ENCODE peak calls at places on chromosome 2, in ten cellular contexts. A, G, Z, H, Q, Y, S, T, B and R are unnamed samples.

GRCh38 chr2:24421668-24422067 is 61.3 kb upstream of the ITSN2 start:
- DNase-seq in H (peak; percentile 62), S (no peak), Q (peak; percentile 9), Y (peak; percentile 44), B (no peak), T (peak; percentile 51), A (peak; percentile 68), Z (peak; percentile 55), G (peak; percentile 22), R (no peak)

GRCh38 chr2:72924353-72925240 is 7.3 kb downstream of the EMX1 start:
- DNase-seq in S (no peak), A (peak; percentile 24), G (no peak), Y (no peak), Z (no peak), T (no peak), H (no peak), Q (no peak), B (peak; percentile 53), R (peak; percentile 75)

GRCh38 chr2:230410861-230411464 is 5.0 kb upstream of the SP100 start:
- DNase-seq in Y (no peak), Z (no peak), S (no peak), T (no peak), A (no peak), Q (no peak), G (no peak), H (no peak), B (no peak), R (peak; percentile 76)

GRCh38 chr2:2332381-2332780 is 1.3 kb upstream of the MYT1L start:
- DNase-seq in Y (no peak), B (no peak), T (no peak), S (no peak), Z (no peak), G (no peak), H (no peak), Q (no peak), A (no peak), R (no peak)

GRCh38 chr2:64421199-64421598 is 32.8 kb upstream of the LGALSL start:
- DNase-seq in T (no peak), G (no peak), Q (no peak), Y (no peak), S (no peak), Z (no peak), A (no peak), H (no peak), B (no peak), R (no peak)

GRCh38 chr2:170679607-170680079 is 35.5 kb upstream of the SP5 start:
- DNase-seq in Z (no peak), T (no peak), H (no peak), G (no peak), B (no peak), A (no peak), S (no peak), Q (no peak), Y (no peak), R (no peak)

GRCh38 chr2:8337321-8337720 is 344.5 kb upstream of the ID2 start:
- DNase-seq in H (no peak), Q (no peak), B (no peak), Z (no peak), Y (no peak), G (no peak), S (no peak), A (no peak), T (no peak), R (no peak)

GRCh38 chr2:70977605-70978205 is 725 bp upstream of the ANKRD53 start:
- DNase-seq in Z (peak; percentile 67), A (peak; percentile 49), G (peak; percentile 83), H (no peak), S (no peak), T (peak; percentile 83), B (peak; percentile 81), Q (no peak), Y (peak; percentile 30), R (peak; percentile 79)

GRCh38 chr2:107525420-107525819 is 301.3 kb upstream of the RGPD4 start:
- DNase-seq in Z (no peak), A (no peak), Q (no peak), Y (no peak), S (no peak), T (peak; percentile 47), G (no peak), B (no peak), H (no peak), R (no peak)

GRCh38 chr2:203673933-203674332 is 32.5 kb upstream of the CD28 start:
- DNase-seq in B (no peak), S (no peak), Y (no peak), G (peak; percentile 62), Z (no peak), A (no peak), T (peak; percentile 48), Q (no peak), H (no peak), R (no peak)

GRCh38 chr2:98634406-98635092 is 26.2 kb downstream of the UNC50 start:
- DNase-seq in A (no peak), Y (peak; percentile 53), Q (no peak), H (no peak), Z (peak; percentile 30), S (no peak), G (peak; percentile 7), B (no peak), T (no peak), R (no peak)

GRCh38 chr2:229335877-229336346 is 64.8 kb upstream of the PID1 start:
- DNase-seq in H (peak; percentile 46), Q (no peak), G (no peak), A (no peak), Y (no peak), B (no peak), T (no peak), S (peak; percentile 44), Z (no peak), R (no peak)